ENCODE peak calls at places on chromosomes 1 and 21, in seven cellular contexts. One of them, this sample, is unnamed.

GRCh38 chr1:110390096-110390495 is 730 bp downstream of the SLC16A4 start:
- DNase-seq in breast epithelium: no peak
- DNase-seq in right lobe of liver: no peak
- DNase-seq in Peyer's patch: peak
- DNase-seq in heart left ventricle: peak
- DNase-seq in IMR-90: peak
- DNase-seq in HCT116: no peak
- DNase-seq in this sample: no peak

GRCh38 chr1:172005856-172006255 is 164.6 kb downstream of the DNM3 start:
- DNase-seq in breast epithelium: no peak
- DNase-seq in Peyer's patch: no peak
- DNase-seq in heart left ventricle: no peak
- DNase-seq in IMR-90: peak
- DNase-seq in right lobe of liver: no peak
- DNase-seq in HCT116: no peak
- DNase-seq in this sample: no peak

GRCh38 chr1:219577331-219577730 is 35.6 kb downstream of the ZC3H11B start:
- DNase-seq in breast epithelium: no peak
- DNase-seq in IMR-90: no peak
- DNase-seq in HCT116: no peak
- DNase-seq in Peyer's patch: no peak
- DNase-seq in heart left ventricle: no peak
- DNase-seq in right lobe of liver: no peak
- DNase-seq in this sample: no peak

GRCh38 chr1:93699676-93700168 is 18.1 kb upstream of the BCAR3 start:
- DNase-seq in heart left ventricle: no peak
- DNase-seq in HCT116: no peak
- DNase-seq in breast epithelium: no peak
- DNase-seq in IMR-90: no peak
- DNase-seq in right lobe of liver: no peak
- DNase-seq in Peyer's patch: no peak
- DNase-seq in this sample: no peak

GRCh38 chr1:58592521-58593134 is 15.6 kb upstream of the TACSTD2 start:
- DNase-seq in heart left ventricle: peak
- DNase-seq in Peyer's patch: no peak
- DNase-seq in breast epithelium: no peak
- DNase-seq in HCT116: no peak
- DNase-seq in right lobe of liver: peak
- DNase-seq in IMR-90: peak
- DNase-seq in this sample: no peak

GRCh38 chr1:165162671-165163241 is 193.8 kb downstream of the LMX1A start:
- DNase-seq in IMR-90: no peak
- DNase-seq in heart left ventricle: no peak
- DNase-seq in HCT116: no peak
- DNase-seq in breast epithelium: peak
- DNase-seq in right lobe of liver: no peak
- DNase-seq in Peyer's patch: no peak
- DNase-seq in this sample: no peak

GRCh38 chr1:192824511-192824910 is 15.7 kb downstream of the RGS2 start:
- DNase-seq in breast epithelium: no peak
- DNase-seq in right lobe of liver: no peak
- DNase-seq in IMR-90: no peak
- DNase-seq in HCT116: no peak
- DNase-seq in Peyer's patch: no peak
- DNase-seq in heart left ventricle: no peak
- DNase-seq in this sample: no peak

GRCh38 chr1:182484531-182485257 is 34.7 kb downstream of the RGSL1 start:
- DNase-seq in HCT116: peak
- DNase-seq in IMR-90: no peak
- DNase-seq in heart left ventricle: no peak
- DNase-seq in breast epithelium: no peak
- DNase-seq in Peyer's patch: peak
- DNase-seq in right lobe of liver: no peak
- DNase-seq in this sample: no peak

GRCh38 chr1:3296858-3297257 is 157.6 kb upstream of the ARHGEF16 start:
- DNase-seq in right lobe of liver: no peak
- DNase-seq in heart left ventricle: no peak
- DNase-seq in IMR-90: no peak
- DNase-seq in Peyer's patch: no peak
- DNase-seq in HCT116: no peak
- DNase-seq in breast epithelium: no peak
- DNase-seq in this sample: no peak

GRCh38 chr1:58896211-58897183 is 112.7 kb upstream of the JUN start:
- DNase-seq in heart left ventricle: peak
- DNase-seq in IMR-90: no peak
- DNase-seq in Peyer's patch: peak
- DNase-seq in right lobe of liver: no peak
- DNase-seq in breast epithelium: no peak
- DNase-seq in HCT116: no peak
- DNase-seq in this sample: no peak

GRCh38 chr1:233790662-233791371 is 113.7 kb upstream of the SLC35F3 start:
- DNase-seq in heart left ventricle: no peak
- DNase-seq in HCT116: peak
- DNase-seq in right lobe of liver: no peak
- DNase-seq in breast epithelium: no peak
- DNase-seq in Peyer's patch: peak
- DNase-seq in IMR-90: peak
- DNase-seq in this sample: no peak

GRCh38 chr1:94831636-94832035 is 11.5 kb downstream of the SLC44A3 start:
- DNase-seq in right lobe of liver: no peak
- DNase-seq in HCT116: no peak
- DNase-seq in IMR-90: no peak
- DNase-seq in breast epithelium: no peak
- DNase-seq in Peyer's patch: no peak
- DNase-seq in heart left ventricle: no peak
- DNase-seq in this sample: no peak

GRCh38 chr1:7278045-7278444 is 492.8 kb downstream of the CAMTA1 start:
- DNase-seq in HCT116: no peak
- DNase-seq in Peyer's patch: peak
- DNase-seq in right lobe of liver: no peak
- DNase-seq in breast epithelium: no peak
- DNase-seq in heart left ventricle: no peak
- DNase-seq in IMR-90: no peak
- DNase-seq in this sample: peak

GRCh38 chr1:2611621-2612437 is 21.0 kb downstream of the MMEL1 start:
- DNase-seq in heart left ventricle: no peak
- DNase-seq in breast epithelium: no peak
- DNase-seq in Peyer's patch: peak
- DNase-seq in IMR-90: no peak
- DNase-seq in HCT116: no peak
- DNase-seq in right lobe of liver: no peak
- DNase-seq in this sample: no peak

GRCh38 chr1:105556266-105556665 is 1500.2 kb upstream of the PRMT6 start:
- DNase-seq in breast epithelium: no peak
- DNase-seq in Peyer's patch: no peak
- DNase-seq in right lobe of liver: no peak
- DNase-seq in IMR-90: no peak
- DNase-seq in HCT116: no peak
- DNase-seq in heart left ventricle: no peak
- DNase-seq in this sample: no peak

GRCh38 chr21:45900034-45900868 is 81.3 kb upstream of the COL6A1 start:
- DNase-seq in Peyer's patch: no peak
- DNase-seq in breast epithelium: no peak
- DNase-seq in right lobe of liver: peak
- DNase-seq in heart left ventricle: no peak
- DNase-seq in HCT116: no peak
- DNase-seq in IMR-90: no peak
- DNase-seq in this sample: no peak

GRCh38 chr1:80249699-80250098 is 1243.2 kb upstream of the ADGRL4 start:
- DNase-seq in IMR-90: no peak
- DNase-seq in heart left ventricle: no peak
- DNase-seq in right lobe of liver: no peak
- DNase-seq in HCT116: no peak
- DNase-seq in Peyer's patch: no peak
- DNase-seq in breast epithelium: no peak
- DNase-seq in this sample: no peak

GRCh38 chr1:65041014-65041413 is 74.7 kb upstream of the JAK1 start:
- DNase-seq in right lobe of liver: no peak
- DNase-seq in Peyer's patch: no peak
- DNase-seq in breast epithelium: no peak
- DNase-seq in heart left ventricle: peak
- DNase-seq in IMR-90: no peak
- DNase-seq in HCT116: no peak
- DNase-seq in this sample: no peak
- H3K4me3 ChIP-seq in right lobe of liver: no peak
- H3K4me3 ChIP-seq in Peyer's patch: no peak
- H3K4me3 ChIP-seq in breast epithelium: no peak
- H3K4me3 ChIP-seq in heart left ventricle: no peak
- H3K4me3 ChIP-seq in IMR-90: no peak
- H3K4me3 ChIP-seq in HCT116: no peak
- H3K4me3 ChIP-seq in this sample: no peak

DNA sequence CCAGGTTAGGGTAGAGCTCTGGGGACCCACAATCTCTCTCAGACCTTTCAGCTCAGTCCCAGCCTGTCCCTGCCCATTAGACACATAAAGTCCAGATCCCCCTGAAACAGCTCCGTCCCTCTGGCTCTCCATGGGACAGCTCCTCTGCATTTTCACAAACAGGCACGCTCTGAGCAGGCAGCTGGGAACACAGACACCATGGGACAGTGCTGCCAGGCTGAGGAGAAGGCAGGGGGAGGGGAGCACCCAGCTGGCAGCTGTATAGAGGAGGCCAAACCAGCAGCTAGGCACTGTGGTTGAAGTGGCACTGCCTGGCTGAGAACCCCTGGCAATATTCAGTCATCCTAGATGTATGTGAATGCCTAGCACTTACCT is 2.0 kb downstream of the TMEM63A start:
- DNase-seq in right lobe of liver: peak
- DNase-seq in HCT116: no peak
- DNase-seq in breast epithelium: no peak
- DNase-seq in Peyer's patch: no peak
- DNase-seq in IMR-90: no peak
- DNase-seq in heart left ventricle: peak
- DNase-seq in this sample: no peak
- H3K27ac ChIP-seq in right lobe of liver: peak
- H3K27ac ChIP-seq in HCT116: no peak
- H3K27ac ChIP-seq in breast epithelium: peak
- H3K27ac ChIP-seq in Peyer's patch: peak
- H3K27ac ChIP-seq in IMR-90: no peak
- H3K27ac ChIP-seq in heart left ventricle: peak
- H3K27ac ChIP-seq in this sample: peak

GRCh38 chr1:30757976-30758688 is 558 bp upstream of the LAPTM5 start:
- DNase-seq in right lobe of liver: no peak
- DNase-seq in heart left ventricle: no peak
- DNase-seq in breast epithelium: no peak
- DNase-seq in HCT116: no peak
- DNase-seq in Peyer's patch: no peak
- DNase-seq in IMR-90: no peak
- DNase-seq in this sample: no peak

GRCh38 chr1:30756545-30757195 is 904 bp downstream of the LAPTM5 start:
- DNase-seq in right lobe of liver: peak
- DNase-seq in breast epithelium: no peak
- DNase-seq in Peyer's patch: peak
- DNase-seq in heart left ventricle: peak
- DNase-seq in HCT116: no peak
- DNase-seq in IMR-90: peak
- DNase-seq in this sample: no peak

GRCh38 chr1:30758785-30759380 is 1.3 kb upstream of the LAPTM5 start:
- DNase-seq in Peyer's patch: no peak
- DNase-seq in HCT116: peak
- DNase-seq in right lobe of liver: no peak
- DNase-seq in breast epithelium: no peak
- DNase-seq in IMR-90: no peak
- DNase-seq in heart left ventricle: no peak
- DNase-seq in this sample: no peak

GRCh38 chr1:30756206-30756544 is 1.4 kb downstream of the LAPTM5 start:
- DNase-seq in IMR-90: no peak
- DNase-seq in heart left ventricle: no peak
- DNase-seq in HCT116: no peak
- DNase-seq in Peyer's patch: no peak
- DNase-seq in right lobe of liver: no peak
- DNase-seq in breast epithelium: no peak
- DNase-seq in this sample: no peak

DNA sequence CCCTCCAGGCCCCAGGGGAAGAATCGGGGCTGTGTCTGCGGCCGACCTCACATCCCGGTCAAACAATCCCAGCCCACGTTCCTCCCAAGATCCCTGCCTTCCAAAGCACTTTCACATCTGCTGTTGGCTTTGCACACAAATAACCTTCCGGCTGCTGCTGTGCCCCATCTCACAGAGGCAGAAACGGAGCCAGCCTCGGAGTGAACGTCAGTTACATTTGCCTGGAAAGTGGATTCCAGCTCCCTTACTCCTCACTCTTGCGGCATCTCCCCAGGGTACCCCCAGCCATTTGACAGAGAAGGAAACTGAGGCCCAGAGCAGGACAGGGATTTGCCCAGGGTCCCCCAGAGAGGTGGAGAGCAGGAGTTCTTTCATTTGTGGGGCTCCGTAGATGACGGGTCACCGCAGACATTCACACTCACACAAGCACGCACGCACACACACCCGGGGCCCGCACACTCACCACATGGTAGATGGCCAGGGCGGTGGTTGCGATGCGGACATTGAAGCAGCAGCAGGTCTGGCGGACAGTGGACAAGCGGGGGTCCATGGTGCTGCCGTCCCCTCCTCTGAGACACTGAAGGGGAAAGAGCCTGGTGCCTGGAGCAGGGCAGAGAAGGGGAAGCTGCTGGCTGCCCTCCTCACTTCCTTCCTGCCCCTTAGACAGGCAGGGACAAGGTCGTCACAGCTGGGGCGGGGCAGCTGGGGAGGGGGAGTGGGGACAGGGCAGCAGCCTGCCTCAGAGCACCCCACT is at the start of gene LAPTM5:
- DNase-seq in right lobe of liver: peak
- DNase-seq in breast epithelium: no peak
- DNase-seq in heart left ventricle: peak
- DNase-seq in HCT116: no peak
- DNase-seq in IMR-90: no peak
- DNase-seq in Peyer's patch: peak
- DNase-seq in this sample: no peak
- TF ChIP-seq POLR2A in right lobe of liver: peak
- TF ChIP-seq POLR2A in breast epithelium: no peak
- TF ChIP-seq POLR2A in heart left ventricle: no peak
- TF ChIP-seq POLR2A in HCT116: no peak
- TF ChIP-seq POLR2A in IMR-90: no peak
- TF ChIP-seq POLR2A in Peyer's patch: peak
- TF ChIP-seq POLR2A in this sample: no peak

GRCh38 chr1:20342294-20343148 is 51.8 kb downstream of the VWA5B1 start:
- DNase-seq in right lobe of liver: no peak
- DNase-seq in heart left ventricle: no peak
- DNase-seq in IMR-90: no peak
- DNase-seq in HCT116: no peak
- DNase-seq in breast epithelium: no peak
- DNase-seq in Peyer's patch: no peak
- DNase-seq in this sample: no peak

GRCh38 chr1:20343937-20344302 is 53.2 kb downstream of the VWA5B1 start:
- DNase-seq in right lobe of liver: no peak
- DNase-seq in Peyer's patch: no peak
- DNase-seq in heart left ventricle: no peak
- DNase-seq in HCT116: no peak
- DNase-seq in breast epithelium: no peak
- DNase-seq in IMR-90: no peak
- DNase-seq in this sample: no peak

GRCh38 chr1:20345419-20345818 is 54.7 kb downstream of the VWA5B1 start:
- DNase-seq in HCT116: no peak
- DNase-seq in right lobe of liver: no peak
- DNase-seq in heart left ventricle: no peak
- DNase-seq in Peyer's patch: no peak
- DNase-seq in IMR-90: no peak
- DNase-seq in breast epithelium: no peak
- DNase-seq in this sample: no peak

GRCh38 chr1:20344738-20345137 is 54.1 kb downstream of the VWA5B1 start:
- DNase-seq in breast epithelium: no peak
- DNase-seq in HCT116: no peak
- DNase-seq in heart left ventricle: no peak
- DNase-seq in IMR-90: no peak
- DNase-seq in Peyer's patch: no peak
- DNase-seq in right lobe of liver: no peak
- DNase-seq in this sample: no peak

GRCh38 chr1:20343149-20343936 is 52.7 kb downstream of the VWA5B1 start:
- DNase-seq in IMR-90: no peak
- DNase-seq in HCT116: no peak
- DNase-seq in heart left ventricle: peak
- DNase-seq in breast epithelium: no peak
- DNase-seq in Peyer's patch: peak
- DNase-seq in right lobe of liver: no peak
- DNase-seq in this sample: no peak
- H3K4me3 ChIP-seq in IMR-90: no peak
- H3K4me3 ChIP-seq in HCT116: no peak
- H3K4me3 ChIP-seq in heart left ventricle: peak
- H3K4me3 ChIP-seq in breast epithelium: peak
- H3K4me3 ChIP-seq in Peyer's patch: peak
- H3K4me3 ChIP-seq in right lobe of liver: no peak
- H3K4me3 ChIP-seq in this sample: peak